ENCODE peak calls at places on chromosomes 6 and 20, in six cellular contexts. S is fibroblast of lung, C is neural progenitor cell, T is neuronal stem cell, M is aorta, R is PC-3. O is an unnamed sample.

GRCh38 chr6:127291495-127291894 is 24.8 kb downstream of the RNF146 start:
- DNase-seq in T (no peak), M (no peak), R (no peak), C (no peak), S (no peak), O (no peak)

GRCh38 chr6:120083186-120083585 is 733.6 kb upstream of the MAN1A1 start:
- DNase-seq in S (no peak), M (no peak), R (no peak), C (no peak), T (no peak), O (no peak)

GRCh38 chr6:37531026-37531425 is 31.3 kb upstream of the CCDC167 start:
- DNase-seq in R (peak; percentile 54), S (no peak), M (no peak), C (no peak), T (no peak), O (no peak)

GRCh38 chr20:7627734-7628663 is 312.3 kb downstream of the HAO1 start:
- DNase-seq in C (no peak), M (no peak), R (peak; percentile 93), T (no peak), S (peak; percentile 4), O (no peak)

GRCh38 chr20:46199198-46199597 is 81.1 kb downstream of the CD40 start:
- DNase-seq in T (peak; percentile 43), S (no peak), C (peak; percentile 75), M (no peak), R (no peak), O (no peak)

GRCh38 chr6:5208039-5208438 is 52.7 kb downstream of the LYRM4 start:
- DNase-seq in C (no peak), R (no peak), M (no peak), S (peak; percentile 38), T (no peak), O (no peak)

GRCh38 chr20:17513956-17514355 is 17.2 kb downstream of the BFSP1 start:
- DNase-seq in M (no peak), T (no peak), C (no peak), S (no peak), R (no peak), O (no peak)

GRCh38 chr6:16511048-16511660 is 250.1 kb downstream of the ATXN1 start:
- DNase-seq in S (peak; percentile 61), M (no peak), R (peak; percentile 66), T (no peak), C (peak; percentile 57), O (no peak)

GRCh38 chr20:62739067-62739466 is 30.4 kb downstream of the NTSR1 start:
- DNase-seq in S (no peak), M (peak; percentile 41), C (no peak), R (no peak), T (no peak), O (no peak)

GRCh38 chr6:106974337-106974998 is at the start of gene CD24:
- DNase-seq in R (peak; percentile 60), C (peak; percentile 89), S (no peak), M (no peak), T (peak; percentile 70), O (no peak)

GRCh38 chr6:109793793-109794192 is 102.7 kb downstream of the FIG4 start:
- DNase-seq in R (peak; percentile 89), C (no peak), M (no peak), T (no peak), S (peak; percentile 99), O (peak; percentile 64)

GRCh38 chr6:159701413-159701999 is 8.5 kb upstream of the SOD2 start:
- DNase-seq in S (peak; percentile 96), T (no peak), C (no peak), R (peak; percentile 77), M (no peak), O (no peak)

GRCh38 chr6:152267967-152268845 is 369.0 kb downstream of the SYNE1 start:
- DNase-seq in T (peak; percentile 35), C (peak; percentile 59), R (peak; percentile 69), S (peak; percentile 39), M (no peak), O (no peak)

GRCh38 chr6:22248513-22249308 is 48.1 kb downstream of the PRL start:
- DNase-seq in C (no peak), M (no peak), T (no peak), S (peak; percentile 80), R (peak; percentile 93), O (no peak)

GRCh38 chr6:10612161-10612560 is 82.3 kb downstream of the C6orf52 start:
- DNase-seq in T (no peak), R (no peak), C (no peak), M (no peak), S (no peak), O (no peak)

GRCh38 chr6:12241493-12242214 is 48.5 kb upstream of the EDN1 start:
- DNase-seq in C (no peak), S (no peak), T (no peak), M (no peak), R (no peak), O (no peak)

GRCh38 chr20:46400253-46400652 is 6.2 kb downstream of the ELMO2 start:
- DNase-seq in C (no peak), S (peak; percentile 90), R (no peak), M (no peak), T (no peak), O (no peak)

GRCh38 chr6:85680388-85680787 is 37.7 kb upstream of the SYNCRIP start:
- DNase-seq in M (no peak), T (no peak), S (no peak), C (no peak), R (no peak), O (no peak)

GRCh38 chr6:15527838-15528617 is 134.8 kb downstream of the DTNBP1 start:
- DNase-seq in C (no peak), S (no peak), M (no peak), T (no peak), R (peak; percentile 17), O (peak; percentile 26)

GRCh38 chr20:21353236-21353635 is 44.1 kb downstream of the NKX2-4 start:
- DNase-seq in R (peak; percentile 9), T (no peak), M (no peak), S (peak; percentile 47), C (no peak), O (no peak)

GRCh38 chr6:137869781-137870180 is 2.7 kb downstream of the TNFAIP3 start:
- DNase-seq in C (no peak), T (no peak), M (no peak), R (no peak), S (no peak), O (no peak)

GRCh38 chr6:137870286-137870685 is 3.2 kb downstream of the TNFAIP3 start:
- DNase-seq in S (no peak), C (no peak), R (no peak), T (no peak), M (no peak), O (no peak)

GRCh38 chr6:137867685-137868509 is 838 bp downstream of the TNFAIP3 start:
- DNase-seq in R (peak; percentile 22), C (peak; percentile 80), S (peak; percentile 33), T (peak; percentile 38), M (no peak), O (no peak)

GRCh38 chr6:137870744-137871247 is 3.7 kb downstream of the TNFAIP3 start:
- DNase-seq in S (no peak), M (no peak), R (no peak), T (no peak), C (peak; percentile 65), O (no peak)

DNA sequence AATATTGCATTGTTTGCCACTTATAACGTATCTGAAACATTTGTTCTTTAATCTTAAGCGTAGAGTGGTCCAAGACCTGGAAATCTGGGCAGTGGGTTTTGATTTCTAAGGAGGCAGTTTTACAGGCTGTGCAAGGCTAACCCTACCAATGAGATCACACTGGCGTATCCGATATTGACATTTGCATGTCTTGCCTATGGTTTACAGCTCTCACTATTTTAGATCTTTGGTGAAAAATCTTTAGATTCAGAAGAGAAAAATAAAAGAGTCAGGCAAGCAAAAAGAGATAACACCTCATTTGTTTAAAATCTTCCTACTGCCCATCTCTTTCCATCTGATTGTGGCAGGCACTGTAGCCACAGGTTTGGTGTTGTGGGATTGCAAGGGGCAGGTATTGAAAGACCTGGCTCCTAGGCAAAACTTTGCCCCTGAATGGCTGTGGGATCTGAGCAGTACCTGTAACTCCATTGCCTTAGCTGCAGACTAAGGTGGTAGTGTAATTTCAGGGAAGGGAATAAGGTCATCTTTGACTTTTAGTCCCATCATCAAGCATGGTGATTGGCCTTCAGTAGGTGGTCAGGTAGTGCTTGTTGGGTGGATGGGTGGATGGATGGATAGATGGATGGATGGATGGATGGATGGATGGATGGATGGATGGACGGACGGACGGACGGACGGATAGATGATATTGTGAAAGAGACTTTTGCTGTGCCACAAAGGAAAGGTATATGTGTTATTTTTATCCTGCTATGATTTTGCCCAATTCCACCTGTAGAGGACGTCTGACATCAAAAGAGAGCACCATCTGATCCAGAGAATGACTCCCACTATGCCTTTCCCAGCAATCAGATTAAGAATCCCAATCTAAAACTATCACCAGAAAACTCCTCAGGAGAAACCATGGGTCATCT is 1.9 kb downstream of the TNFAIP3 start:
- DNase-seq in S (no peak), M (no peak), C (no peak), T (no peak), R (peak; percentile 14), O (no peak)
- H3K27ac ChIP-seq in S (peak overlapping the region; percentile 7), M (no peak overlapping the region), C (no peak overlapping the region), T (no peak overlapping the region), R (no peak overlapping the region), O (no peak overlapping the region)

GRCh38 chr20:49262444-49262843 is 15.4 kb downstream of the ZNFX1 start:
- DNase-seq in M (no peak), T (no peak), R (no peak), C (no peak), S (no peak), O (no peak)

GRCh38 chr20:49259284-49259683 is 18.6 kb downstream of the ZNFX1 start:
- DNase-seq in M (no peak), T (no peak), S (no peak), R (no peak), C (no peak), O (no peak)

GRCh38 chr20:49261173-49261572 is 16.7 kb downstream of the ZNFX1 start:
- DNase-seq in T (no peak), M (no peak), C (no peak), S (no peak), R (no peak), O (no peak)

GRCh38 chr20:49259799-49260198 is 18.1 kb downstream of the ZNFX1 start:
- DNase-seq in R (no peak), S (no peak), M (no peak), T (no peak), C (no peak), O (no peak)

DNA sequence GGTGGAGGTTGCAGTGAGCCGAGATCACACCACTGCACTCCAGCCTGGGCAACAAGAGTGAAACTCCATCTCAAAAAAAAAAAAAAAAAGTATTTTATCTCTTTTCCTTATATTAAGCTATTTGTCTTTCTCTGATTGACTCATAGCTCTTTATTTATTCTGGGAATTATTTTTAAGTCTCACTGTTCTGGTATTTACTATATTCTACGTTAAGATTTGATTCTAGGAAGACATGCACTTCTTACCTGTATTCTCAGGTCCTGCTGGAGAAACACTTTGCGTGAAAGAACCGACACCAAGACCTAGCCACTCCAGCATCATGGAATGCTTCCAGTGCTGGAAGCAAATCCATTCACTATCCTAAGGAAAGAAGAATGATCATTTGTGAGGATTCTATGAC is 17.6 kb downstream of the ZNFX1 start:
- DNase-seq in R (peak; percentile 62), M (no peak), T (no peak), C (no peak), S (no peak), O (no peak)
- H3K36me3 ChIP-seq in R (peaks cover 61% of the 10 kb centered on the region), M (peaks cover 10% of the 10 kb centered on the region), T (peaks cover 31% of the 10 kb centered on the region), C (no peaks in the 10 kb centered on the region), S (peaks cover 36% of the 10 kb centered on the region), O (peaks cover 99% of the 10 kb centered on the region)

GRCh38 chr6:142562865-142563264 is 261.1 kb downstream of the ADGRG6 start:
- DNase-seq in S (no peak), T (no peak), C (no peak), M (no peak), R (no peak), O (no peak)
- H3K27ac ChIP-seq in S (no peak overlapping the region), T (no peak overlapping the region), C (no peak overlapping the region), M (no peak overlapping the region), R (no peak overlapping the region), O (no peak overlapping the region)

GRCh38 chr20:63972312-63973159 is 2.8 kb upstream of the ZNF512B start:
- DNase-seq in C (no peak), M (no peak), R (no peak), S (no peak), T (no peak), O (no peak)
- H3K36me3 ChIP-seq in C (no peaks in the 10 kb centered on the region), M (no peaks in the 10 kb centered on the region), R (no peaks in the 10 kb centered on the region), S (peaks cover 2% of the 10 kb centered on the region), T (peaks cover 8% of the 10 kb centered on the region), O (no peaks in the 10 kb centered on the region)